ENCODE peak calls at places on chromosomes 13 and 19, in five cellular contexts. Z is OCI-LY7, O is NCI-H2029, J is MCF 10A, Y is T-helper 9 cell. P is an unnamed sample.

GRCh38 chr19:45076029-45076850 is at the start of gene ZNF296:
- DNase-seq in O (peak), Y (peak), Z (peak), J (peak), P (peak)

GRCh38 chr13:112619730-112620639 is 32.0 kb upstream of the TUBGCP3 start:
- DNase-seq in Y (no peak), J (no peak), Z (peak), O (peak), P (peak)

GRCh38 chr13:101397742-101398141 is 18.6 kb downstream of the NALCN start:
- DNase-seq in Y (no peak), Z (no peak), O (no peak), J (peak), P (no peak)

GRCh38 chr19:11813801-11814706 is at the start of gene ZNF440:
- DNase-seq in J (peak), Y (peak), O (peak), Z (peak), P (peak)

GRCh38 chr19:18397242-18398202 is at the start of gene LRRC25:
- DNase-seq in J (no peak), Z (peak), O (no peak), Y (no peak), P (peak)

GRCh38 chr19:35908977-35909683 is 1.0 kb upstream of the TYROBP start:
- DNase-seq in Z (peak), Y (no peak), J (no peak), O (no peak), P (peak)

GRCh38 chr19:49677232-49677881 is at the start of gene PRMT1:
- DNase-seq in Z (peak), J (no peak), Y (peak), O (no peak), P (peak)

GRCh38 chr19:290539-291521 is at the start of gene PLPP2:
- DNase-seq in J (peak), O (peak), Y (no peak), Z (no peak), P (no peak)

GRCh38 chr19:45955905-45956608 is 17.6 kb downstream of the NOVA2 start:
- DNase-seq in J (peak), Y (no peak), Z (no peak), O (no peak), P (peak)

GRCh38 chr19:3116621-3117020 is 19.2 kb upstream of the GNA15 start:
- DNase-seq in Y (no peak), J (no peak), Z (no peak), O (no peak), P (no peak)

GRCh38 chr19:18173572-18174294 is at the start of gene IFI30:
- DNase-seq in J (peak), O (peak), Z (peak), Y (peak), P (peak)

GRCh38 chr19:48511321-48511731 is 309 bp downstream of the LMTK3 start:
- DNase-seq in J (no peak), Z (no peak), O (no peak), Y (no peak), P (peak)

GRCh38 chr19:40139533-40140287 is 49.0 kb upstream of the ZNF780A start:
- DNase-seq in J (peak), Y (no peak), O (peak), Z (peak), P (peak)